ENCODE peak calls at places on chromosomes 6 and 20, in four cellular contexts. O is GM23248, I is NCI-H1105 treated with DMSO at 0.1 percent for 48 hours, H is head of caudate nucleus. E is an unnamed sample.

GRCh38 chr20:8389381-8390368 is 257.6 kb downstream of the PLCB1 start:
- DNase-seq in O (peak; percentile 67), I (peak; percentile 58), H (no peak), E (peak; percentile 42)

GRCh38 chr20:24502184-24502583 is 32.8 kb downstream of the SYNDIG1 start:
- DNase-seq in O (peak; percentile 99), I (no peak), H (peak; percentile 74), E (no peak)

GRCh38 chr20:7113577-7114466 is 346.3 kb downstream of the BMP2 start:
- DNase-seq in O (peak; percentile 40), I (peak; percentile 61), H (peak; percentile 59), E (peak; percentile 80)

GRCh38 chr6:159762681-159763293 is 942 bp downstream of the ACAT2 start:
- DNase-seq in O (peak; percentile 23), I (no peak), H (no peak), E (peak; percentile 29)

GRCh38 chr6:152948150-152948768 is 34.6 kb downstream of the FBXO5 start:
- DNase-seq in O (peak; percentile 68), I (peak; percentile 64), H (no peak), E (peak; percentile 29)

GRCh38 chr20:63234693-63235398 is 859 bp upstream of the BIRC7 start:
- DNase-seq in O (peak; percentile 36), I (no peak), H (no peak), E (peak; percentile 58)

GRCh38 chr6:139230421-139230840 is 61.4 kb downstream of the TXLNB start:
- DNase-seq in O (peak; percentile 59), I (peak; percentile 95), H (no peak), E (peak; percentile 77)

GRCh38 chr6:4815584-4815983 is 39.4 kb downstream of the CDYL start:
- DNase-seq in O (no peak), I (no peak), H (no peak), E (no peak)

GRCh38 chr6:37381579-37381978 is 27.8 kb downstream of the RNF8 start:
- DNase-seq in O (peak; percentile 67), I (peak; percentile 82), H (no peak), E (peak; percentile 64)

GRCh38 chr20:10430000-10430466 is 4.0 kb downstream of the MKKS start:
- DNase-seq in O (peak; percentile 68), I (no peak), H (no peak), E (no peak)

GRCh38 chr6:149863846-149864577 is at the start of gene LRP11:
- DNase-seq in O (peak; percentile 94), I (peak; percentile 86), H (peak; percentile 85), E (peak; percentile 69)

GRCh38 chr20:4972506-4973251 is 28.6 kb downstream of the SLC23A2 start:
- DNase-seq in O (no peak), I (peak; percentile 80), H (no peak), E (no peak)

GRCh38 chr6:5116243-5116991 is 31.3 kb downstream of the PPP1R3G start:
- DNase-seq in O (peak; percentile 47), I (no peak), H (no peak), E (no peak)

GRCh38 chr6:147126618-147127022 is 77.6 kb upstream of the STXBP5 start:
- DNase-seq in O (no peak), I (no peak), H (no peak), E (no peak)

GRCh38 chr6:35960192-35960591 is 39.3 kb upstream of the SRPK1 start:
- DNase-seq in O (peak; percentile 29), I (no peak), H (no peak), E (no peak)

GRCh38 chr6:133300896-133301295 is 59.7 kb downstream of the EYA4 start:
- DNase-seq in O (no peak), I (no peak), H (no peak), E (no peak)

GRCh38 chr20:38805958-38806854 is 709 bp downstream of the PPP1R16B start:
- DNase-seq in O (peak; percentile 21), I (peak; percentile 4), H (peak; percentile 64), E (no peak)

GRCh38 chr6:109872968-109873545 is 105.1 kb upstream of the GPR6 start:
- DNase-seq in O (no peak), I (no peak), H (no peak), E (no peak)

GRCh38 chr6:111256646-111257045 is 169.3 kb downstream of the SLC16A10 start:
- DNase-seq in O (no peak), I (peak; percentile 9), H (no peak), E (no peak)

GRCh38 chr6:123022980-123023379 is 26.9 kb downstream of the CLVS2 start:
- DNase-seq in O (no peak), I (no peak), H (no peak), E (no peak)

GRCh38 chr20:19741914-19742313 is 16.1 kb upstream of the RIN2 start:
- DNase-seq in O (peak; percentile 41), I (no peak), H (no peak), E (no peak)

GRCh38 chr20:36102809-36103596 is 51.5 kb upstream of the EPB41L1 start:
- DNase-seq in O (peak; percentile 66), I (no peak), H (peak; percentile 37), E (no peak)

GRCh38 chr20:20051767-20052073 is 546 bp downstream of the CRNKL1 start:
- DNase-seq in O (no peak), I (no peak), H (no peak), E (no peak)

GRCh38 chr6:166977626-166978550 is 21.3 kb upstream of the CEP43 start:
- DNase-seq in O (peak; percentile 34), I (no peak), H (no peak), E (no peak)

GRCh38 chr6:143803769-143804540 is 39.2 kb upstream of the LTV1 start:
- DNase-seq in O (no peak), I (no peak), H (no peak), E (no peak)

GRCh38 chr6:109824105-109824504 is 133.0 kb downstream of the FIG4 start:
- DNase-seq in O (no peak), I (no peak), H (no peak), E (no peak)

GRCh38 chr6:47248446-47248845 is 61.3 kb downstream of the TNFRSF21 start:
- DNase-seq in O (no peak), I (no peak), H (no peak), E (no peak)

GRCh38 chr6:136030131-136030530 is 178.6 kb downstream of the PDE7B start:
- DNase-seq in O (peak; percentile 19), I (no peak), H (no peak), E (no peak)

E was measured in NCI-H526 treated with DMSO at 0.1 percent for 48 hours.